ENCODE peak calls at places on chromosome 4, in six cellular contexts. Z, R, A, V, F and B are unnamed samples.

GRCh38 chr4:59904331-59904730 is 1295.8 kb upstream of the ADGRL3 start:
- DNase-seq in V (no peak), F (no peak), Z (no peak), R (no peak), A (no peak), B (no peak)

GRCh38 chr4:165765053-165765452 is 108.0 kb upstream of the TLL1 start:
- DNase-seq in F (no peak), R (no peak), V (no peak), A (no peak), Z (no peak), B (no peak)

GRCh38 chr4:3342182-3342854 is 49.5 kb downstream of the RGS12 start:
- DNase-seq in V (no peak), A (no peak), Z (peak; percentile 79), R (no peak), F (no peak), B (no peak)

GRCh38 chr4:1383728-1384591 is 22.3 kb downstream of the NKX1-1 start:
- DNase-seq in Z (no peak), F (no peak), V (no peak), R (no peak), A (no peak), B (no peak)

GRCh38 chr4:80142396-80143304 is 54.7 kb upstream of the PRDM8 start:
- DNase-seq in R (no peak), F (no peak), Z (peak; percentile 12), A (no peak), V (no peak), B (no peak)

GRCh38 chr4:23097251-23097650 is 404.5 kb downstream of the GBA3 start:
- DNase-seq in R (no peak), V (no peak), F (no peak), A (no peak), Z (peak; percentile 63), B (no peak)

GRCh38 chr4:54085284-54085683 is 14.7 kb upstream of the GSX2 start:
- DNase-seq in Z (peak; percentile 89), A (no peak), F (no peak), V (no peak), R (no peak), B (no peak)

GRCh38 chr4:4574792-4575191 is 32.9 kb upstream of the STX18 start:
- DNase-seq in Z (peak; percentile 81), F (no peak), V (no peak), A (no peak), R (peak; percentile 10), B (no peak)

GRCh38 chr4:55311792-55312490 is 34.1 kb upstream of the SRD5A3 start:
- DNase-seq in Z (no peak), A (no peak), V (no peak), R (no peak), F (no peak), B (no peak)

GRCh38 chr4:22720091-22720490 is 27.4 kb downstream of the GBA3 start:
- DNase-seq in V (no peak), A (no peak), R (no peak), Z (peak; percentile 54), F (no peak), B (no peak)

GRCh38 chr4:128427832-128428366 is 140.3 kb upstream of the PGRMC2 start:
- DNase-seq in F (no peak), A (no peak), R (peak; percentile 86), Z (peak; percentile 80), V (no peak), B (no peak)

GRCh38 chr4:143586080-143586479 is 72.6 kb downstream of the SMARCA5 start:
- DNase-seq in A (no peak), V (no peak), R (no peak), Z (peak; percentile 83), F (no peak), B (no peak)

GRCh38 chr4:127505203-127505602 is 127.6 kb upstream of the INTU start:
- DNase-seq in Z (peak; percentile 41), A (no peak), R (no peak), F (no peak), V (no peak), B (no peak)